ENCODE peak calls at places on chromosomes 7 and 10, in nine cellular contexts. K is PC-3; T is neural progenitor cell; R is body of pancreas; I is esophagus muscularis mucosa; G is A549; Q is GM12878; B is SK-N-SH; O is CD8-positive, alpha-beta T cell. C is an unnamed sample. For H3K9me3, the result is how much of the 10 kb centered on the place peaks cover.

GRCh38 chr7:112770051-112770450 is 20.1 kb downstream of the TMEM168 start:
- DNase-seq in K (peak), T (no peak), R (no peak), I (no peak), G (no peak), Q (no peak), B (no peak), O (no peak), C (no peak)

GRCh38 chr10:33749042-33749441 is 414.6 kb upstream of the NRP1 start:
- DNase-seq in K (peak), T (no peak), R (no peak), I (no peak), G (no peak), Q (no peak), B (no peak), O (no peak), C (no peak)

GRCh38 chr7:131908719-131909118 is 352.3 kb upstream of the PODXL start:
- DNase-seq in K (no peak), T (no peak), R (no peak), I (no peak), G (no peak), Q (no peak), B (no peak), O (no peak), C (no peak)

GRCh38 chr10:124522131-124522902 is 60.7 kb downstream of the LHPP start:
- DNase-seq in K (no peak), T (no peak), R (no peak), I (no peak), G (no peak), Q (no peak), B (no peak), O (no peak), C (no peak)

GRCh38 chr7:125046767-125047166 is 117.1 kb upstream of the POT1 start:
- DNase-seq in K (no peak), T (no peak), R (no peak), I (no peak), G (no peak), Q (no peak), B (no peak), O (no peak), C (no peak)

GRCh38 chr10:44897049-44897448 is 14.1 kb upstream of the TMEM72 start:
- DNase-seq in K (no peak), T (no peak), R (no peak), I (no peak), G (no peak), Q (no peak), B (no peak), O (no peak), C (no peak)

GRCh38 chr7:6649241-6649961 is 12.3 kb downstream of the ZNF316 start:
- DNase-seq in K (no peak), T (no peak), R (no peak), I (no peak), G (no peak), Q (no peak), B (peak), O (no peak), C (no peak)

GRCh38 chr7:150642926-150643325 is 10.7 kb upstream of the GIMAP6 start:
- DNase-seq in K (no peak), T (no peak), R (no peak), I (no peak), G (no peak), Q (no peak), B (no peak), O (no peak), C (no peak)

GRCh38 chr7:40535678-40536077 is 400.9 kb downstream of the SUGCT start:
- DNase-seq in K (no peak), T (no peak), R (no peak), I (no peak), G (no peak), Q (no peak), B (no peak), O (no peak), C (no peak)

GRCh38 chr7:151094675-151095074 is 8.4 kb downstream of the AGAP3 start:
- DNase-seq in K (no peak), T (no peak), R (no peak), I (no peak), G (no peak), Q (no peak), B (no peak), O (no peak), C (no peak)

GRCh38 chr7:34841326-34841725 is 183.3 kb downstream of the NPSR1 start:
- DNase-seq in K (no peak), T (peak), R (no peak), I (peak), G (no peak), Q (no peak), B (no peak), O (no peak), C (no peak)

GRCh38 chr7:22551768-22552513 is 52.0 kb upstream of the STEAP1B start:
- DNase-seq in K (no peak), T (no peak), R (no peak), I (no peak), G (no peak), Q (no peak), B (no peak), O (no peak), C (no peak)
- H3K4me3 ChIP-seq in K (no peak), T (no peak), R (no peak), I (no peak), G (no peak), Q (no peak), B (no peak), O (no peak), C (no peak)

GRCh38 chr10:47031251-47031952 is 120.2 kb downstream of the PTPN20 start:
- DNase-seq in K (no peak), T (peak), R (no peak), I (no peak), G (peak), Q (no peak), B (no peak), O (peak), C (peak)
- TF ChIP-seq CTCF in K (peak), T (peak), R (no peak), I (no peak), G (no peak), Q (peak), B (peak), O (no peak), C (peak)

DNA sequence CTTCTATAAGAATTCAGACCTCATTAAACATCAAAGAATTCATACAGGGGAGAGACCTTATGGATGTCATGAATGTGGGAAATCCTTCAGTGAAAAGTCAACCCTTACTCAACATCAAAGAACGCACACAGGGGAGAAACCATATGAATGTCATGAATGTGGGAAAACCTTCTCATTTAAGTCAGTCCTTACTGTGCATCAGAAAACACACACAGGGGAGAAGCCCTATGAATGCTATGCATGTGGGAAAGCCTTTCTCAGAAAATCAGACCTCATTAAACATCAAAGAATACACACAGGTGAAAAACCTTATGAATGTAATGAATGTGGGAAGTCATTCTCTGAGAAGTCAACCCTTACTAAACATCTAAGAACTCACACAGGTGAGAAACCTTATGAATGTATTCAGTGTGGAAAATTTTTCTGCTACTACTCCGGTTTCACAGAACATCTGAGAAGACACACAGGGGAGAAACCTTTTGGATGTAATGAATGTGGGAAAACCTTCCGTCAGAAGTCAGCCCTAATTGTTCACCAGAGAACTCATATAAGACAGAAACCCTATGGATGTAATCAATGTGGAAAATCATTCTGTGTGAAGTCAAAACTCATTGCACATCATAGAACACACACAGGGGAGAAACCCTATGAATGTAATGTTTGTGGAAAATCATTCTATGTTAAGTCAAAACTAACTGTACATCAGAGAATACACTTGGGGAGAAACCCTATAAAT is 24.1 kb downstream of the ZNF37A start:
- DNase-seq in K (peak), T (no peak), R (no peak), I (no peak), G (no peak), Q (no peak), B (no peak), O (no peak), C (no peak)
- H3K9me3 ChIP-seq in K (half or more), T (half or more), R (under half), I (half or more), G (half or more), Q (half or more), B (under half), O (half or more), C (under half)

GRCh38 chr7:2522780-2523433 is 3.3 kb downstream of the LFNG start:
- DNase-seq in K (peak), T (peak), R (peak), I (no peak), G (peak), Q (no peak), B (no peak), O (no peak), C (peak)

GRCh38 chr7:2521952-2522591 is 2.5 kb downstream of the LFNG start:
- DNase-seq in K (peak), T (peak), R (peak), I (no peak), G (no peak), Q (no peak), B (no peak), O (peak), C (no peak)

GRCh38 chr7:2523941-2524807 is 4.6 kb downstream of the LFNG start:
- DNase-seq in K (peak), T (peak), R (peak), I (no peak), G (peak), Q (no peak), B (peak), O (no peak), C (peak)

GRCh38 chr7:2524808-2525140 is 5.2 kb downstream of the LFNG start:
- DNase-seq in K (no peak), T (peak), R (peak), I (no peak), G (no peak), Q (no peak), B (no peak), O (no peak), C (no peak)

DNA sequence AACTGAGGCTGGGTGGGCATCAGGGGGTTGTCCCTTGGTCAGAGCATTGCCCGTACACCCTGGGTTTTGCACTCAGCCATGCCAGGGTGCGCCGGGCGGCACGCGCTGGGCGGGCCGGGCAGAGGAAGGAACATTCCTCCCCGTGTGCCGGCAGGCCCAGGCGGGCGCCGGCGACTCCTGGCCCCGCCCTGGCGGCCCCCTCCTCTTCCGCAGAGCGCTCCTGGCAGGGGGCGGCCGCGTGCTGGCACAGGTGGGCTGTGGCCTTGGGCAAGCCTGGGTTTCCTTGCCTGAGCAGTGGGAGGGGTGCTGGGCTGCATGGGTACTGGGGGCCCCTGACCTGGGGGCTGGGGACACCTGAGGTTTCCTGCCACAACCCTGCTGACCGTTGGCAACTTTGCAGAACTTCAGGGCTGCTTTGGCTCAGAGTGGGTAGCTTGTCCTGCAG is 3.9 kb downstream of the LFNG start:
- DNase-seq in K (peak), T (peak), R (peak), I (no peak), G (no peak), Q (no peak), B (no peak), O (no peak), C (no peak)
- H3K4me3 ChIP-seq in K (peak), T (peak), R (no peak), I (peak), G (peak), Q (no peak), B (no peak), O (peak), C (peak)

DNA sequence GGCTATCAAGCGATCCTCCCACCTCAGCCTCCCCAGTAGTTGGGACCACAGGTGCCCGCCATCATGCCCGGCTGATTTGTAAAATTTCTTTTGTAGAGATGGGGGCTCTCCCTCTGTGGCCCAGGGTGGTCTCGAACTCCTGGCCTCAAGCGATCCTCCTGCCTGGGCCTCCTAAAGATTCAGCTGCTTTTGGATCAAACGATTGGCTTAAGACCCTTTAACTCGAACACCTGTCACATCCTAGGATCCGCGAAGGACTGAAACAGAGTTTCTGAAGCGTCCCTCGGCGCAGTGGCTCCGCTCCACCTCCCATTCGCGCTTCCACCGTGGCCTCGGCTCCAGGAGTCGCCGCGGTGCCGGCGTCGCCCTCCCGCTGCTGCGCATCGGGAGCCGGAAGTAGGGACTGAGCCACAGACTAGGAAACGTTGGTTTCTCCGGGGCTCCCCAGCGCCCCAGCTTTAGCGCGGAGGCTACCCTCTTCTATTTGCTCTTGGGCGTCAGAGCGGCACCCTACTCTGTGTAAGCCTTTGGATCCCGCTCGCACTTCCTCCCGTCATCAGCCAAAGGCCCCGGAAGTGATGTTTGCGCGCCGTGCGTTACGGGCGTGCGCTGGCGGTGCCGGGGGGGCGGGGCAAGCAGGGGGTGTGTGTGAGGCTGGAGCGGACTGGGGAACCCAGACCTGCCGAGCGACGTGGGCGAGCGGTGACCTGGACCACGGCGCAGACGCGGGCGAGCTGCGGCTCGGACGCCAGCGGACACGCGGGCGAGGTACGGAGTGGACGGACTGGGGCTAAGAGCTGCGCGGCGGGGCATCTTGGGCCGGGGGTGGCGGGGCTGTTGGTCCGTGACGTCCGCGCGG is 53.0 kb downstream of the KCTD7 start:
- DNase-seq in K (peak), T (peak), R (peak), I (peak), G (peak), Q (peak), B (peak), O (peak), C (peak)
- TF ChIP-seq CTCF in K (no peak), T (no peak), R (no peak), I (no peak), G (no peak), Q (no peak), B (no peak), O (no peak), C (no peak)

C was measured in BE2C.